ENCODE peak calls at places on chromosomes 7 and 10, in eight cellular contexts. V is B cell; L is activated T-cell treated with anti-CD3 and anti-CD28 coated beads, Interleukin-2, amount 50 U/mL, for 72 hours; D is substantia nigra; K is right cardiac atrium; J is left ventricle myocardium superior; G is progenitor cell of endocrine pancreas; S is fibroblast of lung. U is an unnamed sample.

GRCh38 chr10:28761084-28761875 is 84.0 kb downstream of the BAMBI start:
- DNase-seq in L (no peak), G (no peak), K (no peak), V (no peak), S (no peak), J (no peak), D (no peak), U (no peak)

GRCh38 chr7:98294798-98295382 is 13.4 kb downstream of the BRI3 start:
- DNase-seq in G (peak), L (peak), D (no peak), J (peak), V (peak), K (peak), S (peak), U (no peak)

GRCh38 chr10:61164458-61165160 is 220.6 kb upstream of the RHOBTB1 start:
- DNase-seq in S (no peak), D (no peak), L (no peak), V (no peak), G (no peak), J (peak), K (no peak), U (no peak)

GRCh38 chr7:25967278-25968204 is 184.5 kb upstream of the NFE2L3 start:
- DNase-seq in D (no peak), J (no peak), V (no peak), S (no peak), G (no peak), L (no peak), K (no peak), U (no peak)

GRCh38 chr10:31549936-31550335 is 230.9 kb downstream of the ZEB1 start:
- DNase-seq in S (peak), L (no peak), J (no peak), D (no peak), K (no peak), G (no peak), V (no peak), U (no peak)

GRCh38 chr10:33815776-33816175 is 481.3 kb upstream of the NRP1 start:
- DNase-seq in D (no peak), G (no peak), S (no peak), J (no peak), V (no peak), K (no peak), L (no peak), U (no peak)

GRCh38 chr7:41183741-41184140 is 519.1 kb downstream of the INHBA start:
- DNase-seq in V (no peak), L (no peak), K (no peak), D (no peak), S (no peak), G (no peak), J (no peak), U (no peak)

GRCh38 chr10:107576746-107577145 is 412.2 kb upstream of the SORCS1 start:
- DNase-seq in K (no peak), S (no peak), J (no peak), G (no peak), D (no peak), L (no peak), V (no peak), U (no peak)

GRCh38 chr7:82156938-82157337 is 286.6 kb downstream of the CACNA2D1 start:
- DNase-seq in V (no peak), J (no peak), D (no peak), S (peak), L (no peak), K (no peak), G (no peak), U (no peak)

GRCh38 chr7:127979728-127980126 is 51.5 kb downstream of the LRRC4 start:
- DNase-seq in L (no peak), S (no peak), J (no peak), K (no peak), G (no peak), D (no peak), V (no peak), U (no peak)

GRCh38 chr10:97022616-97023015 is 163.1 kb downstream of the SLIT1 start:
- DNase-seq in K (no peak), L (no peak), G (no peak), S (no peak), D (no peak), V (no peak), J (no peak), U (no peak)

GRCh38 chr7:1810961-1811849 is 141.1 kb downstream of the ELFN1 start:
- DNase-seq in J (no peak), S (peak), V (no peak), D (no peak), K (no peak), L (no peak), G (no peak), U (peak)

GRCh38 chr10:28722065-28722803 is 44.9 kb downstream of the BAMBI start:
- DNase-seq in K (peak), D (no peak), L (peak), G (peak), S (peak), J (peak), V (no peak), U (no peak)

GRCh38 chr7:2104716-2105115 is 128.0 kb downstream of the MAD1L1 start:
- DNase-seq in L (no peak), S (no peak), J (no peak), D (no peak), G (no peak), K (no peak), V (no peak), U (no peak)

GRCh38 chr7:141928147-141928894 is 12.1 kb downstream of the OR9A4 start:
- DNase-seq in G (no peak), J (no peak), S (no peak), K (no peak), V (no peak), L (no peak), D (no peak), U (no peak)

GRCh38 chr7:76364198-76364584 is 5.4 kb upstream of the YWHAG start:
- DNase-seq in G (no peak), K (no peak), L (no peak), V (no peak), J (peak), S (peak), D (no peak), U (no peak)

GRCh38 chr10:121722665-121723064 is 124.4 kb upstream of the FGFR2 start:
- DNase-seq in G (no peak), S (no peak), L (no peak), D (no peak), K (no peak), V (no peak), J (no peak), U (no peak)

GRCh38 chr10:80609331-80609730 is 71.6 kb downstream of the SH2D4B start:
- DNase-seq in K (no peak), G (no peak), S (no peak), D (no peak), L (no peak), J (no peak), V (no peak), U (no peak)

GRCh38 chr7:20440472-20441105 is 109.9 kb downstream of the ITGB8 start:
- DNase-seq in S (peak), J (no peak), V (no peak), D (no peak), L (peak), G (no peak), K (peak), U (no peak)

GRCh38 chr10:126583507-126584200 is 86.8 kb downstream of the C10orf90 start:
- DNase-seq in G (no peak), S (no peak), J (no peak), L (no peak), K (no peak), V (no peak), D (no peak), U (no peak)

GRCh38 chr10:103479135-103479534 is at the start of gene CALHM3:
- DNase-seq in L (no peak), S (no peak), J (no peak), V (no peak), K (no peak), D (no peak), G (no peak), U (no peak)

GRCh38 chr7:45699726-45700390 is 125.7 kb downstream of the ADCY1 start:
- DNase-seq in G (peak), K (no peak), S (no peak), J (no peak), L (no peak), D (no peak), V (peak), U (no peak)

GRCh38 chr10:130043491-130043890 is 67.1 kb downstream of the C10orf143 start:
- DNase-seq in V (no peak), G (no peak), K (no peak), S (no peak), L (no peak), J (no peak), D (no peak), U (no peak)

GRCh38 chr10:34698979-34699378 is 116.1 kb downstream of the PARD3 start:
- DNase-seq in D (no peak), G (no peak), J (no peak), S (peak), V (no peak), K (no peak), L (no peak), U (no peak)

GRCh38 chr7:1569016-1569415 is 816 bp downstream of the PSMG3 start:
- DNase-seq in S (peak), K (peak), G (no peak), D (no peak), V (no peak), J (peak), L (no peak), U (no peak)

GRCh38 chr10:61628875-61629513 is 33.7 kb upstream of the CABCOCO1 start:
- DNase-seq in L (no peak), V (no peak), G (no peak), K (no peak), S (peak), D (no peak), J (no peak), U (no peak)

GRCh38 chr7:1329966-1330915 is 97.6 kb downstream of the UNCX start:
- DNase-seq in J (no peak), G (no peak), D (no peak), S (no peak), K (no peak), L (no peak), V (no peak), U (no peak)

GRCh38 chr10:87661861-87662785 is 2.4 kb downstream of the PAPSS2 start:
- DNase-seq in G (no peak), L (no peak), K (no peak), J (no peak), V (no peak), S (no peak), D (no peak), U (no peak)

GRCh38 chr10:30088178-30088577 is 28.8 kb upstream of the JCAD start:
- DNase-seq in J (no peak), V (no peak), S (no peak), G (no peak), D (no peak), L (no peak), K (no peak), U (no peak)

GRCh38 chr7:123505221-123505620 is 29.2 kb downstream of the IQUB start:
- DNase-seq in S (no peak), G (no peak), J (no peak), K (no peak), D (no peak), V (no peak), L (no peak), U (no peak)

GRCh38 chr7:8817448-8818036 is 384.1 kb downstream of the NXPH1 start:
- DNase-seq in V (no peak), G (no peak), S (no peak), J (no peak), L (no peak), D (no peak), K (no peak), U (no peak)

U was measured in frontal cortex.